ENCODE peak calls at places on chromosomes 16 and 17, in eight cellular contexts. One of them, this sample, is unnamed.
A peak's percentile ranks its signal among the peaks of the same experiment; 100 is the strongest.

GRCh38 chr17:37322826-37323561 is 52.8 kb upstream of the C17orf78 start:
- DNase-seq in activated CD4-positive, CD25-positive, alpha-beta regulatory T cell: no peak
- DNase-seq in Ammon's horn: peak; percentile 34
- DNase-seq in left ventricle myocardium inferior: no peak
- DNase-seq in stimulated activated CD4-positive, alpha-beta T cell treated with anti-CD3 and anti-CD28 coated beads, Interleukin-15, amount 100 ng/mL, for 48 hours: no peak
- DNase-seq in stimulated activated CD8-positive, alpha-beta memory T cell treated with anti-CD3 and anti-CD28 coated beads, Interleukin-4, amount 100 ng/mL, for 1 hour: no peak
- DNase-seq in stimulated activated effector memory CD8-positive, alpha-beta T cell treated with anti-CD3 and anti-CD28 coated beads, Interleukin-12 subunit alpha, Interleukin-12 subunit beta, amount 100 ng/mL, for 72 hours: no peak
- DNase-seq in SW 1271: no peak
- DNase-seq in this sample: no peak

GRCh38 chr16:65410801-65411200 is 288.9 kb upstream of the CDH11 start:
- DNase-seq in activated CD4-positive, CD25-positive, alpha-beta regulatory T cell: no peak
- DNase-seq in Ammon's horn: no peak
- DNase-seq in left ventricle myocardium inferior: no peak
- DNase-seq in stimulated activated CD4-positive, alpha-beta T cell treated with anti-CD3 and anti-CD28 coated beads, Interleukin-15, amount 100 ng/mL, for 48 hours: no peak
- DNase-seq in stimulated activated CD8-positive, alpha-beta memory T cell treated with anti-CD3 and anti-CD28 coated beads, Interleukin-4, amount 100 ng/mL, for 1 hour: no peak
- DNase-seq in stimulated activated effector memory CD8-positive, alpha-beta T cell treated with anti-CD3 and anti-CD28 coated beads, Interleukin-12 subunit alpha, Interleukin-12 subunit beta, amount 100 ng/mL, for 72 hours: no peak
- DNase-seq in SW 1271: no peak
- DNase-seq in this sample: no peak

GRCh38 chr17:13600475-13601316 is 1.0 kb downstream of the HS3ST3A1 start:
- DNase-seq in activated CD4-positive, CD25-positive, alpha-beta regulatory T cell: no peak
- DNase-seq in Ammon's horn: no peak
- DNase-seq in left ventricle myocardium inferior: no peak
- DNase-seq in stimulated activated CD4-positive, alpha-beta T cell treated with anti-CD3 and anti-CD28 coated beads, Interleukin-15, amount 100 ng/mL, for 48 hours: no peak
- DNase-seq in stimulated activated CD8-positive, alpha-beta memory T cell treated with anti-CD3 and anti-CD28 coated beads, Interleukin-4, amount 100 ng/mL, for 1 hour: no peak
- DNase-seq in stimulated activated effector memory CD8-positive, alpha-beta T cell treated with anti-CD3 and anti-CD28 coated beads, Interleukin-12 subunit alpha, Interleukin-12 subunit beta, amount 100 ng/mL, for 72 hours: no peak
- DNase-seq in SW 1271: no peak
- DNase-seq in this sample: no peak

GRCh38 chr17:28846231-28846630 is 3.6 kb upstream of the FAM222B start:
- DNase-seq in activated CD4-positive, CD25-positive, alpha-beta regulatory T cell: no peak
- DNase-seq in Ammon's horn: no peak
- DNase-seq in left ventricle myocardium inferior: no peak
- DNase-seq in stimulated activated CD4-positive, alpha-beta T cell treated with anti-CD3 and anti-CD28 coated beads, Interleukin-15, amount 100 ng/mL, for 48 hours: no peak
- DNase-seq in stimulated activated CD8-positive, alpha-beta memory T cell treated with anti-CD3 and anti-CD28 coated beads, Interleukin-4, amount 100 ng/mL, for 1 hour: no peak
- DNase-seq in stimulated activated effector memory CD8-positive, alpha-beta T cell treated with anti-CD3 and anti-CD28 coated beads, Interleukin-12 subunit alpha, Interleukin-12 subunit beta, amount 100 ng/mL, for 72 hours: no peak
- DNase-seq in SW 1271: no peak
- DNase-seq in this sample: no peak

GRCh38 chr17:8312251-8312650 is 2.2 kb downstream of the ARHGEF15 start:
- DNase-seq in activated CD4-positive, CD25-positive, alpha-beta regulatory T cell: no peak
- DNase-seq in Ammon's horn: no peak
- DNase-seq in left ventricle myocardium inferior: no peak
- DNase-seq in stimulated activated CD4-positive, alpha-beta T cell treated with anti-CD3 and anti-CD28 coated beads, Interleukin-15, amount 100 ng/mL, for 48 hours: no peak
- DNase-seq in stimulated activated CD8-positive, alpha-beta memory T cell treated with anti-CD3 and anti-CD28 coated beads, Interleukin-4, amount 100 ng/mL, for 1 hour: no peak
- DNase-seq in stimulated activated effector memory CD8-positive, alpha-beta T cell treated with anti-CD3 and anti-CD28 coated beads, Interleukin-12 subunit alpha, Interleukin-12 subunit beta, amount 100 ng/mL, for 72 hours: no peak
- DNase-seq in SW 1271: no peak
- DNase-seq in this sample: no peak

GRCh38 chr17:40548982-40549680 is 16.1 kb downstream of the CCR7 start:
- DNase-seq in activated CD4-positive, CD25-positive, alpha-beta regulatory T cell: no peak
- DNase-seq in Ammon's horn: no peak
- DNase-seq in left ventricle myocardium inferior: no peak
- DNase-seq in stimulated activated CD4-positive, alpha-beta T cell treated with anti-CD3 and anti-CD28 coated beads, Interleukin-15, amount 100 ng/mL, for 48 hours: no peak
- DNase-seq in stimulated activated CD8-positive, alpha-beta memory T cell treated with anti-CD3 and anti-CD28 coated beads, Interleukin-4, amount 100 ng/mL, for 1 hour: no peak
- DNase-seq in stimulated activated effector memory CD8-positive, alpha-beta T cell treated with anti-CD3 and anti-CD28 coated beads, Interleukin-12 subunit alpha, Interleukin-12 subunit beta, amount 100 ng/mL, for 72 hours: peak; percentile 4
- DNase-seq in SW 1271: no peak
- DNase-seq in this sample: no peak

GRCh38 chr17:63349478-63350000 is 96.6 kb downstream of the CYB561 start:
- DNase-seq in activated CD4-positive, CD25-positive, alpha-beta regulatory T cell: no peak
- DNase-seq in Ammon's horn: no peak
- DNase-seq in left ventricle myocardium inferior: no peak
- DNase-seq in stimulated activated CD4-positive, alpha-beta T cell treated with anti-CD3 and anti-CD28 coated beads, Interleukin-15, amount 100 ng/mL, for 48 hours: no peak
- DNase-seq in stimulated activated CD8-positive, alpha-beta memory T cell treated with anti-CD3 and anti-CD28 coated beads, Interleukin-4, amount 100 ng/mL, for 1 hour: no peak
- DNase-seq in stimulated activated effector memory CD8-positive, alpha-beta T cell treated with anti-CD3 and anti-CD28 coated beads, Interleukin-12 subunit alpha, Interleukin-12 subunit beta, amount 100 ng/mL, for 72 hours: no peak
- DNase-seq in SW 1271: no peak
- DNase-seq in this sample: no peak

GRCh38 chr17:81035389-81036127 is 607 bp downstream of the BAIAP2 start:
- DNase-seq in activated CD4-positive, CD25-positive, alpha-beta regulatory T cell: no peak
- DNase-seq in Ammon's horn: no peak
- DNase-seq in left ventricle myocardium inferior: no peak
- DNase-seq in stimulated activated CD4-positive, alpha-beta T cell treated with anti-CD3 and anti-CD28 coated beads, Interleukin-15, amount 100 ng/mL, for 48 hours: no peak
- DNase-seq in stimulated activated CD8-positive, alpha-beta memory T cell treated with anti-CD3 and anti-CD28 coated beads, Interleukin-4, amount 100 ng/mL, for 1 hour: no peak
- DNase-seq in stimulated activated effector memory CD8-positive, alpha-beta T cell treated with anti-CD3 and anti-CD28 coated beads, Interleukin-12 subunit alpha, Interleukin-12 subunit beta, amount 100 ng/mL, for 72 hours: no peak
- DNase-seq in SW 1271: no peak
- DNase-seq in this sample: no peak

GRCh38 chr17:77565166-77565565 is 393.3 kb upstream of the TNRC6C start:
- DNase-seq in activated CD4-positive, CD25-positive, alpha-beta regulatory T cell: no peak
- DNase-seq in Ammon's horn: no peak
- DNase-seq in left ventricle myocardium inferior: no peak
- DNase-seq in stimulated activated CD4-positive, alpha-beta T cell treated with anti-CD3 and anti-CD28 coated beads, Interleukin-15, amount 100 ng/mL, for 48 hours: no peak
- DNase-seq in stimulated activated CD8-positive, alpha-beta memory T cell treated with anti-CD3 and anti-CD28 coated beads, Interleukin-4, amount 100 ng/mL, for 1 hour: no peak
- DNase-seq in stimulated activated effector memory CD8-positive, alpha-beta T cell treated with anti-CD3 and anti-CD28 coated beads, Interleukin-12 subunit alpha, Interleukin-12 subunit beta, amount 100 ng/mL, for 72 hours: no peak
- DNase-seq in SW 1271: no peak
- DNase-seq in this sample: no peak

GRCh38 chr16:674968-675883 is at the start of gene RHBDL1:
- DNase-seq in activated CD4-positive, CD25-positive, alpha-beta regulatory T cell: no peak
- DNase-seq in Ammon's horn: peak; percentile 48
- DNase-seq in left ventricle myocardium inferior: no peak
- DNase-seq in stimulated activated CD4-positive, alpha-beta T cell treated with anti-CD3 and anti-CD28 coated beads, Interleukin-15, amount 100 ng/mL, for 48 hours: no peak
- DNase-seq in stimulated activated CD8-positive, alpha-beta memory T cell treated with anti-CD3 and anti-CD28 coated beads, Interleukin-4, amount 100 ng/mL, for 1 hour: no peak
- DNase-seq in stimulated activated effector memory CD8-positive, alpha-beta T cell treated with anti-CD3 and anti-CD28 coated beads, Interleukin-12 subunit alpha, Interleukin-12 subunit beta, amount 100 ng/mL, for 72 hours: no peak
- DNase-seq in SW 1271: no peak
- DNase-seq in this sample: no peak

GRCh38 chr17:73972056-73972455 is 231.4 kb upstream of the RPL38 start:
- DNase-seq in activated CD4-positive, CD25-positive, alpha-beta regulatory T cell: no peak
- DNase-seq in Ammon's horn: no peak
- DNase-seq in left ventricle myocardium inferior: no peak
- DNase-seq in stimulated activated CD4-positive, alpha-beta T cell treated with anti-CD3 and anti-CD28 coated beads, Interleukin-15, amount 100 ng/mL, for 48 hours: no peak
- DNase-seq in stimulated activated CD8-positive, alpha-beta memory T cell treated with anti-CD3 and anti-CD28 coated beads, Interleukin-4, amount 100 ng/mL, for 1 hour: no peak
- DNase-seq in stimulated activated effector memory CD8-positive, alpha-beta T cell treated with anti-CD3 and anti-CD28 coated beads, Interleukin-12 subunit alpha, Interleukin-12 subunit beta, amount 100 ng/mL, for 72 hours: no peak
- DNase-seq in SW 1271: no peak
- DNase-seq in this sample: no peak

GRCh38 chr17:11340798-11341197 is 99.8 kb downstream of the SHISA6 start:
- DNase-seq in activated CD4-positive, CD25-positive, alpha-beta regulatory T cell: no peak
- DNase-seq in Ammon's horn: no peak
- DNase-seq in left ventricle myocardium inferior: no peak
- DNase-seq in stimulated activated CD4-positive, alpha-beta T cell treated with anti-CD3 and anti-CD28 coated beads, Interleukin-15, amount 100 ng/mL, for 48 hours: no peak
- DNase-seq in stimulated activated CD8-positive, alpha-beta memory T cell treated with anti-CD3 and anti-CD28 coated beads, Interleukin-4, amount 100 ng/mL, for 1 hour: no peak
- DNase-seq in stimulated activated effector memory CD8-positive, alpha-beta T cell treated with anti-CD3 and anti-CD28 coated beads, Interleukin-12 subunit alpha, Interleukin-12 subunit beta, amount 100 ng/mL, for 72 hours: no peak
- DNase-seq in SW 1271: no peak
- DNase-seq in this sample: no peak

GRCh38 chr16:84484579-84485254 is 19.7 kb downstream of the MEAK7 start:
- DNase-seq in activated CD4-positive, CD25-positive, alpha-beta regulatory T cell: no peak
- DNase-seq in Ammon's horn: peak; percentile 91
- DNase-seq in left ventricle myocardium inferior: peak; percentile 62
- DNase-seq in stimulated activated CD4-positive, alpha-beta T cell treated with anti-CD3 and anti-CD28 coated beads, Interleukin-15, amount 100 ng/mL, for 48 hours: no peak
- DNase-seq in stimulated activated CD8-positive, alpha-beta memory T cell treated with anti-CD3 and anti-CD28 coated beads, Interleukin-4, amount 100 ng/mL, for 1 hour: no peak
- DNase-seq in stimulated activated effector memory CD8-positive, alpha-beta T cell treated with anti-CD3 and anti-CD28 coated beads, Interleukin-12 subunit alpha, Interleukin-12 subunit beta, amount 100 ng/mL, for 72 hours: no peak
- DNase-seq in SW 1271: no peak
- DNase-seq in this sample: peak; percentile 25

GRCh38 chr16:1379863-1380174 is 28.1 kb downstream of the GNPTG start:
- DNase-seq in activated CD4-positive, CD25-positive, alpha-beta regulatory T cell: no peak
- DNase-seq in Ammon's horn: no peak
- DNase-seq in left ventricle myocardium inferior: no peak
- DNase-seq in stimulated activated CD4-positive, alpha-beta T cell treated with anti-CD3 and anti-CD28 coated beads, Interleukin-15, amount 100 ng/mL, for 48 hours: no peak
- DNase-seq in stimulated activated CD8-positive, alpha-beta memory T cell treated with anti-CD3 and anti-CD28 coated beads, Interleukin-4, amount 100 ng/mL, for 1 hour: no peak
- DNase-seq in stimulated activated effector memory CD8-positive, alpha-beta T cell treated with anti-CD3 and anti-CD28 coated beads, Interleukin-12 subunit alpha, Interleukin-12 subunit beta, amount 100 ng/mL, for 72 hours: no peak
- DNase-seq in SW 1271: no peak
- DNase-seq in this sample: no peak

GRCh38 chr16:87227651-87228015 is 89.6 kb downstream of the C16orf95 start:
- DNase-seq in activated CD4-positive, CD25-positive, alpha-beta regulatory T cell: no peak
- DNase-seq in Ammon's horn: peak; percentile 45
- DNase-seq in left ventricle myocardium inferior: peak; percentile 33
- DNase-seq in stimulated activated CD4-positive, alpha-beta T cell treated with anti-CD3 and anti-CD28 coated beads, Interleukin-15, amount 100 ng/mL, for 48 hours: no peak
- DNase-seq in stimulated activated CD8-positive, alpha-beta memory T cell treated with anti-CD3 and anti-CD28 coated beads, Interleukin-4, amount 100 ng/mL, for 1 hour: no peak
- DNase-seq in stimulated activated effector memory CD8-positive, alpha-beta T cell treated with anti-CD3 and anti-CD28 coated beads, Interleukin-12 subunit alpha, Interleukin-12 subunit beta, amount 100 ng/mL, for 72 hours: no peak
- DNase-seq in SW 1271: no peak
- DNase-seq in this sample: no peak

GRCh38 chr16:88627531-88628411 is 10.6 kb upstream of the IL17C start:
- DNase-seq in activated CD4-positive, CD25-positive, alpha-beta regulatory T cell: no peak
- DNase-seq in Ammon's horn: no peak
- DNase-seq in left ventricle myocardium inferior: no peak
- DNase-seq in stimulated activated CD4-positive, alpha-beta T cell treated with anti-CD3 and anti-CD28 coated beads, Interleukin-15, amount 100 ng/mL, for 48 hours: no peak
- DNase-seq in stimulated activated CD8-positive, alpha-beta memory T cell treated with anti-CD3 and anti-CD28 coated beads, Interleukin-4, amount 100 ng/mL, for 1 hour: no peak
- DNase-seq in stimulated activated effector memory CD8-positive, alpha-beta T cell treated with anti-CD3 and anti-CD28 coated beads, Interleukin-12 subunit alpha, Interleukin-12 subunit beta, amount 100 ng/mL, for 72 hours: no peak
- DNase-seq in SW 1271: no peak
- DNase-seq in this sample: no peak

This sample was measured in glomerular endothelial cell.